ENCODE peak calls at places on chromosomes 13 and 19, in nine cellular contexts. F is aorta, M is ovary, Y is PC-3, D is lower leg skin, L is pancreas, C is GM06990, J is suprapubic skin, H is GM23248. B is an unnamed sample.

GRCh38 chr13:81726037-81726726 is 1385.3 kb upstream of the SPRY2 start:
- DNase-seq in D (no peak), J (no peak), H (no peak), M (no peak), Y (no peak), F (peak), C (no peak), L (no peak), B (peak)

GRCh38 chr19:38654478-38655079 is 7.1 kb downstream of the ACTN4 start:
- DNase-seq in L (no peak), M (no peak), D (no peak), F (no peak), Y (no peak), C (no peak), H (no peak), J (no peak), B (no peak)

GRCh38 chr13:96984061-96984508 is 10.2 kb downstream of the OXGR1 start:
- DNase-seq in Y (peak), L (peak), C (no peak), H (peak), D (peak), F (no peak), M (no peak), J (no peak), B (peak)

GRCh38 chr13:113835461-113836274 is 28.2 kb downstream of the GAS6 start:
- DNase-seq in L (no peak), F (no peak), H (peak), C (no peak), Y (peak), D (no peak), M (no peak), J (no peak), B (no peak)

GRCh38 chr19:1265611-1266115 is 3.5 kb upstream of the CIRBP start:
- DNase-seq in J (peak), F (peak), D (no peak), M (peak), Y (peak), L (peak), H (peak), C (peak), B (no peak)

GRCh38 chr13:102399791-102400618 is 1.8 kb downstream of the FGF14 start:
- DNase-seq in D (no peak), C (peak), H (peak), Y (no peak), L (peak), J (peak), M (no peak), F (peak), B (no peak)

GRCh38 chr19:58009666-58010301 is 7.2 kb upstream of the ZNF606 start:
- DNase-seq in M (peak), C (peak), H (peak), D (peak), F (peak), J (peak), L (peak), Y (peak), B (peak)

GRCh38 chr19:4581381-4582111 is 22.1 kb upstream of the SEMA6B start:
- DNase-seq in M (no peak), L (no peak), J (no peak), F (no peak), C (peak), Y (peak), D (no peak), H (no peak), B (no peak)

GRCh38 chr13:46951516-46951915 is 54.7 kb upstream of the HTR2A start:
- DNase-seq in M (no peak), F (no peak), J (no peak), D (no peak), L (no peak), C (no peak), H (peak), Y (peak), B (peak)

GRCh38 chr13:23447927-23448326 is 14.4 kb upstream of the SACS start:
- DNase-seq in L (no peak), C (no peak), D (no peak), M (no peak), J (no peak), F (no peak), Y (no peak), H (peak), B (peak)

GRCh38 chr13:36353001-36353400 is 6.8 kb upstream of the SPART start:
- DNase-seq in M (no peak), D (no peak), C (no peak), J (no peak), F (no peak), H (no peak), L (no peak), Y (no peak), B (no peak)

GRCh38 chr13:112679932-112680677 is 9.7 kb upstream of the ATP11A start:
- DNase-seq in L (no peak), C (no peak), F (no peak), D (no peak), J (no peak), H (no peak), Y (no peak), M (no peak), B (no peak)

GRCh38 chr13:50668044-50668443 is 175.4 kb downstream of the DLEU7 start:
- DNase-seq in Y (no peak), J (no peak), M (no peak), C (no peak), D (no peak), F (no peak), L (no peak), H (no peak), B (no peak)

GRCh38 chr13:51305558-51305957 is 33.9 kb upstream of the SERPINE3 start:
- DNase-seq in L (no peak), Y (no peak), C (no peak), H (peak), F (no peak), J (no peak), D (no peak), M (no peak), B (peak)

GRCh38 chr19:4393947-4394590 is 6.3 kb downstream of the SH3GL1 start:
- DNase-seq in Y (no peak), F (no peak), D (no peak), L (no peak), J (no peak), C (no peak), M (no peak), H (peak), B (no peak)

GRCh38 chr19:993831-994393 is 6.3 kb upstream of the GRIN3B start:
- DNase-seq in H (no peak), Y (no peak), L (no peak), D (no peak), C (no peak), J (no peak), M (no peak), F (no peak), B (no peak)

GRCh38 chr19:35479278-35479677 is 11.0 kb downstream of the KRTDAP start:
- DNase-seq in L (no peak), M (no peak), H (no peak), Y (peak), C (no peak), F (no peak), D (no peak), J (no peak), B (no peak)

GRCh38 chr13:106533940-106534843 is 1.3 kb downstream of the EFNB2 start:
- DNase-seq in D (no peak), J (peak), L (peak), F (peak), C (peak), Y (peak), H (peak), M (peak), B (peak)

GRCh38 chr13:47908200-47908902 is 92.7 kb downstream of the SUCLA2 start:
- DNase-seq in M (no peak), D (no peak), L (no peak), J (no peak), H (peak), F (no peak), C (no peak), Y (peak), B (peak)

DNA sequence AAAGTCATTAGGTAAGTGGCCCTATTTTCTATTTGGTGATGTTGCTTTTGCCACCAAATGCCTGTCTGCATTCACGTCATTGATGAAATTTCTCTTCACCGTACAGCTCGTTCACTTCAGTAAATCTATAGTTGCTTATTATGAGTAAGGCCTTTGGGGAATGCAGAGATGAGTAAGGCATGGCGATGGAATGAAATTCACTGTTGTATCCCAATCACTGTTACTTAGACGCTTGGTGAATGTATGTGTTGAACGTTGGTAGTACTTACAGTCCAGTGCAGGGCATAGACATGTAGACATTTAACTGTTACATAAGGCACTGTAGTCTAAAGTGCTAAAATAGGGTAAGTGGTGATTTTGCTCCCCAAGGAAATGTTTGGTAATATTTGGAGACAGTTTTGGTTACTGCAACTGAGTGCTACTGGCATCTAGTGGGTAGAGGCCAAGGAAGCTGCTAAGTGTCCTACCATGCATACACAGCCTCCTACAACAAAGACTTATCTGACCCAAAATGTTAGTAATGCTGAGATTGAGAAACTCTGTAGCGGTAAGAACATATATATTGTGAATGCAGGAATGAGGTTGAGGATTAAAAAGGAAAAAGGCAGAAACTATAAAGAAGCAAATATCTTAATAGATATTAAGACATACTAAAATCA is 5.8 kb downstream of the AKAP11 start:
- DNase-seq in J (no peak), L (no peak), Y (no peak), D (no peak), H (peak), F (no peak), M (no peak), C (no peak), B (no peak)
- H3K4me3 ChIP-seq in J (no peak), L (no peak), Y (no peak), D (no peak), H (no peak), F (no peak), M (no peak), C (peak), B (no peak)

GRCh38 chr13:99992376-99992775 is 10.8 kb downstream of the ZIC2 start:
- DNase-seq in H (no peak), C (no peak), Y (no peak), M (no peak), D (no peak), F (no peak), L (no peak), J (no peak), B (no peak)

GRCh38 chr13:99995503-99996176 is 14.1 kb downstream of the ZIC2 start:
- DNase-seq in M (no peak), C (no peak), D (no peak), J (no peak), Y (no peak), L (no peak), F (no peak), H (no peak), B (peak)

GRCh38 chr13:99995104-99995502 is 13.5 kb downstream of the ZIC2 start:
- DNase-seq in Y (no peak), C (no peak), D (no peak), L (no peak), H (no peak), M (no peak), J (no peak), F (no peak), B (no peak)

GRCh38 chr13:99992912-99993311 is 11.3 kb downstream of the ZIC2 start:
- DNase-seq in L (no peak), J (no peak), C (no peak), D (no peak), H (peak), Y (no peak), F (no peak), M (no peak), B (peak)

GRCh38 chr13:99993660-99994455 is 12.3 kb downstream of the ZIC2 start:
- DNase-seq in F (no peak), C (no peak), J (no peak), D (no peak), L (no peak), H (no peak), M (no peak), Y (no peak), B (no peak)
- H3K4me3 ChIP-seq in F (no peak), C (no peak), J (no peak), D (no peak), L (no peak), H (no peak), M (no peak), Y (no peak), B (no peak)

GRCh38 chr19:3057275-3057714 is 5.0 kb downstream of the TLE5 start:
- DNase-seq in Y (peak), M (peak), F (peak), L (peak), C (no peak), D (peak), H (peak), J (peak), B (peak)
- H3K4me3 ChIP-seq in Y (no peak), M (no peak), F (no peak), L (no peak), C (no peak), D (no peak), H (no peak), J (peak), B (no peak)

GRCh38 chr13:75443356-75443958 is 38.5 kb downstream of the TBC1D4 start:
- DNase-seq in D (no peak), H (no peak), L (no peak), M (no peak), C (no peak), F (no peak), J (no peak), Y (no peak), B (no peak)
- H3K4me3 ChIP-seq in D (no peak), H (no peak), L (no peak), M (no peak), C (no peak), F (no peak), J (no peak), Y (no peak), B (no peak)